ENCODE peak calls at places on chromosome 19, in eight cellular contexts. M is DMS53; B is GM03348; Q is left ventricle myocardium inferior; L is left colon; R is AG09319; S is activated naive CD4-positive, alpha-beta T cell treated with anti-CD3 and anti-CD28 coated beads for 36 hours; X is EH. Z is an unnamed sample.

GRCh38 chr19:2567580-2567979 is 91.7 kb downstream of the GADD45B start:
- DNase-seq in M (peak; percentile 34), B (no peak), Q (peak; percentile 77), L (peak; percentile 71), R (no peak), S (peak; percentile 27), X (no peak), Z (no peak)

GRCh38 chr19:51365211-51366049 is 758 bp downstream of the ETFB start:
- DNase-seq in M (no peak), B (peak; percentile 48), Q (no peak), L (peak; percentile 42), R (no peak), S (peak; percentile 29), X (peak; percentile 55), Z (no peak)

GRCh38 chr19:55027472-55028337 is 10.4 kb downstream of the GP6 start:
- DNase-seq in M (peak; percentile 38), B (no peak), Q (no peak), L (no peak), R (no peak), S (no peak), X (no peak), Z (no peak)

GRCh38 chr19:49017666-49018351 is 918 bp upstream of the LHB start:
- DNase-seq in M (peak; percentile 84), B (peak; percentile 89), Q (peak; percentile 36), L (peak; percentile 63), R (no peak), S (peak; percentile 64), X (peak; percentile 71), Z (no peak)

GRCh38 chr19:4550479-4551050 is 8.9 kb downstream of the SEMA6B start:
- DNase-seq in M (no peak), B (no peak), Q (no peak), L (no peak), R (no peak), S (no peak), X (no peak), Z (no peak)

GRCh38 chr19:28855216-28855615 is 357.7 kb downstream of the UQCRFS1 start:
- DNase-seq in M (no peak), B (no peak), Q (no peak), L (no peak), R (no peak), S (no peak), X (no peak), Z (no peak)

GRCh38 chr19:28908941-28909340 is 304.0 kb downstream of the UQCRFS1 start:
- DNase-seq in M (no peak), B (no peak), Q (no peak), L (no peak), R (no peak), S (no peak), X (no peak), Z (no peak)

GRCh38 chr19:33306191-33306590 is 3.9 kb upstream of the CEBPA start:
- DNase-seq in M (no peak), B (no peak), Q (no peak), L (no peak), R (no peak), S (no peak), X (no peak), Z (no peak)

GRCh38 chr19:19137556-19138109 is 645 bp downstream of the TMEM161A start:
- DNase-seq in M (no peak), B (peak; percentile 43), Q (no peak), L (no peak), R (no peak), S (no peak), X (peak; percentile 23), Z (no peak)

GRCh38 chr19:5934779-5935472 is 20.9 kb downstream of the CAPS start:
- DNase-seq in M (no peak), B (peak; percentile 83), Q (peak; percentile 40), L (no peak), R (peak; percentile 64), S (no peak), X (peak; percentile 89), Z (no peak)

GRCh38 chr19:50500060-50500752 is 10.8 kb downstream of the JOSD2 start:
- DNase-seq in M (peak; percentile 42), B (no peak), Q (peak; percentile 83), L (no peak), R (no peak), S (peak; percentile 22), X (no peak), Z (no peak)

GRCh38 chr19:4803736-4804695 is 12.5 kb downstream of the FEM1A start:
- DNase-seq in M (peak; percentile 55), B (peak; percentile 74), Q (no peak), L (peak; percentile 66), R (no peak), S (peak; percentile 72), X (peak; percentile 59), Z (peak; percentile 22)

GRCh38 chr19:15421136-15421535 is 2.3 kb upstream of the AKAP8L start:
- DNase-seq in M (no peak), B (no peak), Q (no peak), L (no peak), R (no peak), S (no peak), X (no peak), Z (no peak)

GRCh38 chr19:17090501-17091074 is 15.0 kb downstream of the MYO9B start:
- DNase-seq in M (no peak), B (no peak), Q (no peak), L (no peak), R (no peak), S (peak; percentile 68), X (peak; percentile 70), Z (no peak)

GRCh38 chr19:10503002-10503789 is at the start of gene KEAP1:
- DNase-seq in M (peak; percentile 68), B (no peak), Q (peak; percentile 45), L (peak; percentile 62), R (no peak), S (peak; percentile 37), X (peak; percentile 29), Z (no peak)

GRCh38 chr19:36041831-36042230 is 9.2 kb upstream of the CLIP3 start:
- DNase-seq in M (no peak), B (peak; percentile 74), Q (no peak), L (no peak), R (peak; percentile 66), S (no peak), X (peak; percentile 94), Z (no peak)

GRCh38 chr19:7120499-7120898 is 51.0 kb downstream of the ZNF557 start:
- DNase-seq in M (no peak), B (no peak), Q (no peak), L (no peak), R (no peak), S (no peak), X (no peak), Z (no peak)

GRCh38 chr19:55702131-55702627 is 27.2 kb downstream of the EPN1 start:
- DNase-seq in M (no peak), B (no peak), Q (no peak), L (no peak), R (no peak), S (no peak), X (no peak), Z (no peak)

GRCh38 chr19:29431332-29431731 is 94.5 kb upstream of the VSTM2B start:
- DNase-seq in M (no peak), B (no peak), Q (no peak), L (no peak), R (no peak), S (no peak), X (no peak), Z (no peak)

GRCh38 chr19:38710928-38711725 is 33.1 kb downstream of the CAPN12 start:
- DNase-seq in M (no peak), B (no peak), Q (no peak), L (no peak), R (no peak), S (no peak), X (no peak), Z (no peak)